ENCODE peak calls at places on chromosomes 11 and 22, in ten cellular contexts. M is transverse colon; Y is prostate gland; G is thoracic aorta; I is testis; A is upper lobe of right lung; B is naive thymus-derived CD4-positive, alpha-beta T cell; U is effector memory CD4-positive, alpha-beta T cell; P is caudate nucleus; F is heart left ventricle. X is an unnamed sample.
A peak's percentile ranks its signal among the peaks of the same experiment; 100 is the strongest.

GRCh38 chr11:69874984-69875673 is 55.9 kb upstream of the FGF3 start:
- DNase-seq in M (peak; percentile 3), Y (no peak), G (no peak), I (no peak), A (peak; percentile 57), B (no peak), U (no peak), P (no peak), F (no peak), X (no peak)

GRCh38 chr11:15845261-15845660 is 511.1 kb downstream of the SOX6 start:
- DNase-seq in M (no peak), Y (no peak), G (no peak), I (no peak), A (no peak), B (no peak), U (no peak), P (peak; percentile 77), F (no peak), X (no peak)

GRCh38 chr22:44288951-44289350 is 23.8 kb downstream of the SHISAL1 start:
- DNase-seq in M (no peak), Y (no peak), G (no peak), I (no peak), A (no peak), B (no peak), U (no peak), P (no peak), F (no peak), X (no peak)

GRCh38 chr11:13003726-13004493 is 5.2 kb upstream of the RASSF10 start:
- DNase-seq in M (no peak), Y (no peak), G (no peak), I (no peak), A (no peak), B (no peak), U (no peak), P (no peak), F (no peak), X (no peak)

GRCh38 chr11:35287491-35287890 is 131.9 kb downstream of the SLC1A2 start:
- DNase-seq in M (no peak), Y (no peak), G (no peak), I (no peak), A (no peak), B (no peak), U (no peak), P (no peak), F (no peak), X (no peak)

GRCh38 chr11:71222318-71223080 is 29.9 kb downstream of the SHANK2 start:
- DNase-seq in M (peak; percentile 29), Y (no peak), G (no peak), I (peak; percentile 41), A (peak; percentile 46), B (no peak), U (no peak), P (no peak), F (peak; percentile 34), X (no peak)

GRCh38 chr11:128463975-128464374 is 123.4 kb downstream of the ETS1 start:
- DNase-seq in M (no peak), Y (no peak), G (no peak), I (no peak), A (no peak), B (no peak), U (no peak), P (no peak), F (no peak), X (no peak)

GRCh38 chr11:27209562-27210005 is 153.4 kb downstream of the CCDC34 start:
- DNase-seq in M (no peak), Y (peak; percentile 40), G (peak; percentile 31), I (no peak), A (no peak), B (no peak), U (no peak), P (no peak), F (peak; percentile 76), X (no peak)

GRCh38 chr11:86041975-86042378 is 26.9 kb downstream of the PICALM start:
- DNase-seq in M (peak; percentile 66), Y (peak; percentile 84), G (peak; percentile 57), I (peak; percentile 89), A (no peak), B (peak; percentile 71), U (peak; percentile 43), P (peak; percentile 73), F (peak; percentile 32), X (peak; percentile 82)

GRCh38 chr11:58574851-58575250 is 805 bp downstream of the LPXN start:
- DNase-seq in M (no peak), Y (no peak), G (no peak), I (no peak), A (no peak), B (no peak), U (no peak), P (no peak), F (no peak), X (no peak)

GRCh38 chr22:36334838-36335603 is 52.7 kb downstream of the MYH9 start:
- DNase-seq in M (no peak), Y (peak; percentile 51), G (no peak), I (no peak), A (no peak), B (peak; percentile 66), U (no peak), P (peak; percentile 70), F (peak; percentile 70), X (no peak)

GRCh38 chr22:21044931-21045584 is 688 bp upstream of the LRRC74B start:
- DNase-seq in M (no peak), Y (no peak), G (no peak), I (no peak), A (peak; percentile 63), B (no peak), U (no peak), P (no peak), F (peak; percentile 48), X (no peak)

GRCh38 chr22:46748948-46749681 is 11.1 kb upstream of the CERK start:
- DNase-seq in M (no peak), Y (no peak), G (no peak), I (no peak), A (peak; percentile 67), B (peak; percentile 61), U (peak; percentile 42), P (no peak), F (no peak), X (no peak)

GRCh38 chr11:119027561-119028345 is 2.9 kb downstream of the SLC37A4 start:
- DNase-seq in M (no peak), Y (no peak), G (no peak), I (no peak), A (no peak), B (no peak), U (no peak), P (no peak), F (no peak), X (peak; percentile 13)

GRCh38 chr22:36026741-36027140 is 1.9 kb downstream of the RBFOX2 start:
- DNase-seq in M (no peak), Y (no peak), G (no peak), I (peak; percentile 21), A (no peak), B (no peak), U (no peak), P (no peak), F (no peak), X (no peak)

GRCh38 chr11:123054301-123055065 is 7.5 kb downstream of the HSPA8 start:
- DNase-seq in M (no peak), Y (peak; percentile 44), G (no peak), I (peak; percentile 59), A (no peak), B (peak; percentile 60), U (no peak), P (peak; percentile 18), F (no peak), X (peak; percentile 77)

GRCh38 chr11:111882202-111882601 is 2.9 kb downstream of the CFAP68 start:
- DNase-seq in M (no peak), Y (no peak), G (no peak), I (no peak), A (no peak), B (no peak), U (no peak), P (no peak), F (no peak), X (no peak)
- H3K27ac ChIP-seq in M (no peak overlapping the region), Y (no peak overlapping the region), G (no peak overlapping the region), I (no peak overlapping the region), A (no peak overlapping the region), B (no peak overlapping the region), U (no peak overlapping the region), P (no peak overlapping the region), F (no peak overlapping the region), X (no peak overlapping the region)

DNA sequence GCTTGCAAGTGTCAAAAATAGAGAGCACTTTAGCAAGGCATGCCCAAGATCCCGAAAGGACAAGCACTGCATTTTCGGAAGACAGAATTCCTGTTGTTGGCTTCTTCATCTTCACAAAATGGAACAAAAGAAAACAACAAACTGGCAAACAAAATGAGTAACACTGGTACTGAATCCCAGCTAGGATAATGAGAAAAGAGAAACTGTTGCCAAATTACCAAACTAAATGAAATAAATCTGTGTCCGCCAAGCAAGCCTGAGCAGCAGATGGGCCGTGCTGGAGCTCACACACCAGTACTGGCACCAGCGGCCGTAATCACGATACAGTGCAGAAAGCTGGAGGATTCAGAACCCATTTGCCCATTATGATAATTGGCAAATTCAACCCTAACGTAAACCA is 30.6 kb downstream of the TUB start:
- DNase-seq in M (no peak), Y (no peak), G (no peak), I (no peak), A (no peak), B (no peak), U (no peak), P (no peak), F (no peak), X (no peak)
- H3K27ac ChIP-seq in M (no peak overlapping the region), Y (no peak overlapping the region), G (no peak overlapping the region), I (no peak overlapping the region), A (no peak overlapping the region), B (no peak overlapping the region), U (no peak overlapping the region), P (no peak overlapping the region), F (no peak overlapping the region), X (no peak overlapping the region)

GRCh38 chr22:23411739-23412138 is 168.4 kb downstream of the IGLL1 start:
- DNase-seq in M (no peak), Y (no peak), G (no peak), I (no peak), A (no peak), B (no peak), U (no peak), P (no peak), F (no peak), X (no peak)
- H3K27ac ChIP-seq in M (no peak overlapping the region), Y (no peak overlapping the region), G (no peak overlapping the region), I (no peak overlapping the region), A (no peak overlapping the region), B (no peak overlapping the region), U (no peak overlapping the region), P (no peak overlapping the region), F (no peak overlapping the region), X (no peak overlapping the region)

DNA sequence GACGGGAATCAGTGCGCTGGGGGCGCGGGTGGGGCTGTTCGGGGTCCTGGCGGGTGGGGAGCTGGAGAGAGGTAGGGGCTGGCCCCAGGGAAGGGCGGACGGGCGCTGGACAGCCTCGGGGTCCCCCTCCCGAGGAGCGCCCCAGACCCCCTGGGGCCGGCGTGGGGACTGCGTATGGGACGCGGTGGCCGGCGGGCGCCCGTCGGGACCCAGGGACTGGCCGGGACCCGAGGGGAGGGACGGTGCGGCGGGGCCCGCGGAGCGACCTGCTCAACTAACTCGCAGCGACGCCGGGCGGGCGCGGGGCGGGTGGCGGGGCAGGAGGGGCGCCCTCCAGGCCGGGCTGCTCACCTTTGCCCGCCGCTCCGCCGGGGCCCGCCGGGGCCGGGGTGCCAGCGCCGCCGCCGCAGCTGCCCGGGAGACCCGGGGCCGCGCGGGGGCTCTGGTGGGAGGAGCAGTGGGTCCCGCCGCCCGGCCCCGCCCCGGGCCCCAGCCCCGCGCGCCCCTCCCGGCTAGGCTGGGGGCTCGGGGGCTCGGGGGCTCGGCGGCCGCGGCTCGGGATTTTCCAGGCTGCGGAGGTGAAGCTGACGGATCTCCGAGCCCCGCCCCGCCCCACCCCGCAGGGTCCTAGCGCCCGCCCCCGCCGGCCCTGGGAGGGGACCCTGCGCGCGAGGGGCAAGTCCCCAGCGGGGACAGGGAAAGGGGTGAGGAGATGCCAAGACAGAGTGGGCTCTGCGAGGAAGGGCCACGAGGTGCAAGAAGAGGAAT is 12.3 kb downstream of the STARD10 start:
- DNase-seq in M (peak; percentile 64), Y (peak; percentile 31), G (no peak), I (peak; percentile 48), A (peak; percentile 80), B (peak; percentile 68), U (peak; percentile 61), P (no peak), F (no peak), X (no peak)
- H3K27ac ChIP-seq in M (peak overlapping the region; percentile 93), Y (peak overlapping the region; percentile 84), G (no peak overlapping the region), I (peak overlapping the region; percentile 41), A (peak overlapping the region; percentile 66), B (peak overlapping the region; percentile 71), U (peak overlapping the region; percentile 51), P (no peak overlapping the region), F (peak overlapping the region; percentile 23), X (peak overlapping the region; percentile 43)

X was measured in small intestine.